ENCODE peak calls at places on chromosomes 2 and 18, in five cellular contexts. W, Q, O, N and J are unnamed samples.

GRCh38 chr18:65227970-65228369 is 522.8 kb upstream of the CDH7 start:
- DNase-seq in W (no peak), Q (peak), O (no peak), N (no peak), J (no peak)

GRCh38 chr18:32138332-32138731 is 46.7 kb downstream of the RNF138 start:
- DNase-seq in W (peak), Q (no peak), O (no peak), N (no peak), J (no peak)

GRCh38 chr2:208531361-208531760 is 124.8 kb downstream of the PTH2R start:
- DNase-seq in W (no peak), Q (no peak), O (no peak), N (no peak), J (no peak)

GRCh38 chr18:43651067-43651466 is 373.8 kb upstream of the SYT4 start:
- DNase-seq in W (no peak), Q (no peak), O (no peak), N (no peak), J (no peak)

GRCh38 chr2:65300772-65301711 is 73.4 kb downstream of the ACTR2 start:
- DNase-seq in W (no peak), Q (peak), O (peak), N (peak), J (peak)

GRCh38 chr18:37846996-37847395 is 281.4 kb upstream of the CELF4 start:
- DNase-seq in W (no peak), Q (peak), O (no peak), N (no peak), J (no peak)

GRCh38 chr18:70671889-70672551 is 383.2 kb downstream of the SOCS6 start:
- DNase-seq in W (no peak), Q (no peak), O (no peak), N (no peak), J (no peak)

GRCh38 chr2:201408931-201409330 is 42.3 kb downstream of the TRAK2 start:
- DNase-seq in W (no peak), Q (no peak), O (no peak), N (no peak), J (no peak)

GRCh38 chr2:195819276-195819675 is 162.2 kb downstream of the SLC39A10 start:
- DNase-seq in W (no peak), Q (no peak), O (no peak), N (no peak), J (no peak)

GRCh38 chr2:228048838-228049490 is 132.5 kb downstream of the SPHKAP start:
- DNase-seq in W (peak), Q (peak), O (peak), N (no peak), J (peak)

GRCh38 chr2:48218169-48218568 is 311.8 kb upstream of the STON1 start:
- DNase-seq in W (no peak), Q (no peak), O (no peak), N (no peak), J (no peak)

GRCh38 chr2:225100856-225101294 is 58.6 kb upstream of the DOCK10 start:
- DNase-seq in W (no peak), Q (no peak), O (no peak), N (no peak), J (peak)

DNA sequence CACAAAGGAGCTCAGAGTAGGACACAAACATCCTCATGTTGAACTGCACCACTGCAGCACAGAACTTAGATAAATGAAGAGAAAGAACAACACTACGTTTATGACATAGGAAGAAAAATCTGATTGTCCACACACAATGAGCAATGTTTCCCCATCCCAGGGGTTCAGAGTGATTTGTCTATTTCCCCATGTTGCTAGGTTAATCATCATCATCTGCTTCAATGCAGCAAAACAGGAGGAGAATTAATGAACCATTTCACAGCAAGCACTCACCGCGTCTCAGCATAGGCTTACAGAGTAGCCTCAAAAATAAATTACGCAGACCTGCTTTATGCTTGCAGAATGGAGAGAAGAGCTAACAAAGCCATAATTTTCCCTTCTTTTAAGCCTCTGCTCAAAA is 184.3 kb upstream of the ARL4C start:
- DNase-seq in W (no peak), Q (no peak), O (no peak), N (no peak), J (no peak)
- TF ChIP-seq JUNB in W (no peak), Q (no peak), O (no peak), N (no peak), J (no peak)

GRCh38 chr2:149661844-149662243 is 74.3 kb upstream of the MMADHC start:
- DNase-seq in W (no peak), Q (peak), O (no peak), N (no peak), J (peak)
- TF ChIP-seq JUNB in W (no peak), Q (no peak), O (no peak), N (no peak), J (no peak)

GRCh38 chr18:13235981-13236380 is 17.4 kb downstream of the LDLRAD4 start:
- DNase-seq in W (no peak), Q (no peak), O (no peak), N (no peak), J (no peak)

GRCh38 chr18:13235326-13235937 is 16.9 kb downstream of the LDLRAD4 start:
- DNase-seq in W (no peak), Q (no peak), O (no peak), N (no peak), J (no peak)

GRCh38 chr18:13237641-13238040 is 19.1 kb downstream of the LDLRAD4 start:
- DNase-seq in W (no peak), Q (no peak), O (no peak), N (no peak), J (no peak)

GRCh38 chr18:13236411-13236810 is 17.9 kb downstream of the LDLRAD4 start:
- DNase-seq in W (no peak), Q (no peak), O (no peak), N (no peak), J (no peak)

GRCh38 chr18:13237073-13237472 is 18.5 kb downstream of the LDLRAD4 start:
- DNase-seq in W (no peak), Q (no peak), O (no peak), N (no peak), J (no peak)
- TF ChIP-seq JUNB in W (no peak), Q (no peak), O (no peak), N (no peak), J (no peak)

DNA sequence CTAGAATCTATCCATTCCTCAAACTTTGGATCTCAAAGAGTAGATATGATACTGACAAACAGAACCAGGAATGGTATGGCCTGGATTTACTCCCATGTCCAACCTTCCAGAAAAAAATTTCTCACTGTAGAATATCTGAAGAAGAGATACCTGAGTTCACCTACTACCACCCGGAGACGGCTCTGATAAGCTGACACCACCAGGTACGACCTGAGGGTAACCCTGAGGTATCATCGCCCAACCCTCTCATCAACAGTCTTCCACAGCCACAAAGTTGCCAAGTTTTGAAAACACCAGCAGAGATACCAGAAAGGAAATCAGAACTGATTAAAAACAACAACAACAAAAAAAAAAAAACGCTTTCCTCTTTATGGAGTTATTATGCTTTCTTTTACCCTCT is 102.9 kb downstream of the LRP2 start:
- DNase-seq in W (no peak), Q (no peak), O (no peak), N (no peak), J (no peak)
- TF ChIP-seq JUNB in W (no peak), Q (no peak), O (no peak), N (no peak), J (no peak)

GRCh38 chr2:189379731-189380261 is 61.5 kb upstream of the WDR75 start:
- DNase-seq in W (no peak), Q (no peak), O (no peak), N (no peak), J (no peak)

GRCh38 chr2:189382668-189383067 is 58.6 kb upstream of the WDR75 start:
- DNase-seq in W (no peak), Q (peak), O (no peak), N (no peak), J (no peak)

GRCh38 chr2:189379287-189379630 is 62.0 kb upstream of the WDR75 start:
- DNase-seq in W (no peak), Q (peak), O (no peak), N (no peak), J (no peak)
- TF ChIP-seq JUNB in W (no peak), Q (no peak), O (no peak), N (no peak), J (no peak)

DNA sequence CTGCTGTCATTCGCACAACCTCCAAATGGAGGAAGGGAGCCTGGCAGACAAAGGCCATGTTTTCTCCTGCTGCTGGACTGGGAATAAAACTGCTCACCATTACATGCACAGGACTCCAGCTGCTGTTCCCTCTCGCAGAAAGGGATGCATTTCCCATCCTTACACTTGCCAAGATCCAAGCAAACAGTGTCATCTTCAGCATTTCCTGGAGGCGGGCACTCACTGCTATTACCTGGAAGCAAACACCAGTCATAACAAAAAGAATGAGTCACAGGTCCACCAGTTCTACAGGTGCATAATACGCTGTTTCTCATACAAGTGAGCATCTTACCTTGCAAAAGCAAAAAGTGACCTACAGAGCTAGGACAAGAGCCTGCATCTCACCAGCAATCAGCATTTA is 22.7 kb downstream of the IAH1 start:
- DNase-seq in W (no peak), Q (no peak), O (no peak), N (no peak), J (no peak)
- TF ChIP-seq JUNB in W (no peak), Q (no peak), O (no peak), N (no peak), J (no peak)